ENCODE peak calls at places on chromosomes 4 and X, in seven cellular contexts. E is HCT116, W is transverse colon, K is breast epithelium, M is stomach, B is spleen, A is suprapubic skin. N is an unnamed sample.

GRCh38 chrX:6694977-6695376 is 160.1 kb upstream of the VCX3A start:
- DNase-seq in E (no peak), W (no peak), K (no peak), M (no peak), B (no peak), A (no peak), N (no peak)

GRCh38 chr4:125313497-125313896 is 1.3 kb upstream of the FAT4 start:
- DNase-seq in E (peak), W (no peak), K (no peak), M (no peak), B (no peak), A (no peak), N (no peak)

GRCh38 chr4:27357283-27357682 is 496.6 kb downstream of the STIM2 start:
- DNase-seq in E (no peak), W (no peak), K (no peak), M (no peak), B (no peak), A (no peak), N (no peak)

GRCh38 chr4:40196724-40197281 is at the start of gene RHOH:
- DNase-seq in E (no peak), W (peak), K (no peak), M (peak), B (peak), A (no peak), N (no peak)

GRCh38 chr4:150136036-150136435 is 57.8 kb downstream of the DCLK2 start:
- DNase-seq in E (no peak), W (no peak), K (no peak), M (no peak), B (no peak), A (no peak), N (no peak)

GRCh38 chr4:88659061-88659889 is 38.4 kb downstream of the NAP1L5 start:
- DNase-seq in E (peak), W (peak), K (no peak), M (peak), B (no peak), A (no peak), N (no peak)

GRCh38 chr4:87649980-87650379 is at the start of gene DMP1:
- DNase-seq in E (no peak), W (no peak), K (no peak), M (no peak), B (no peak), A (no peak), N (no peak)

GRCh38 chr4:102285831-102286230 is 59.5 kb downstream of the SLC39A8 start:
- DNase-seq in E (no peak), W (no peak), K (no peak), M (no peak), B (no peak), A (no peak), N (no peak)

GRCh38 chr4:156672924-156673323 is 298.7 kb downstream of the PDGFC start:
- DNase-seq in E (peak), W (no peak), K (no peak), M (no peak), B (no peak), A (no peak), N (no peak)

GRCh38 chrX:14872355-14872754 is 514 bp downstream of the FANCB start:
- DNase-seq in E (no peak), W (no peak), K (no peak), M (no peak), B (no peak), A (no peak), N (no peak)

GRCh38 chrX:71111141-71111843 is at the start of gene IL2RG:
- DNase-seq in E (no peak), W (peak), K (no peak), M (peak), B (peak), A (no peak), N (no peak)

GRCh38 chr4:37685211-37685725 is 908 bp downstream of the RELL1 start:
- DNase-seq in E (no peak), W (peak), K (no peak), M (no peak), B (no peak), A (no peak), N (peak)
- H3K27ac ChIP-seq in E (peak), W (peak), K (peak), M (peak), B (peak), A (peak), N (peak)

DNA sequence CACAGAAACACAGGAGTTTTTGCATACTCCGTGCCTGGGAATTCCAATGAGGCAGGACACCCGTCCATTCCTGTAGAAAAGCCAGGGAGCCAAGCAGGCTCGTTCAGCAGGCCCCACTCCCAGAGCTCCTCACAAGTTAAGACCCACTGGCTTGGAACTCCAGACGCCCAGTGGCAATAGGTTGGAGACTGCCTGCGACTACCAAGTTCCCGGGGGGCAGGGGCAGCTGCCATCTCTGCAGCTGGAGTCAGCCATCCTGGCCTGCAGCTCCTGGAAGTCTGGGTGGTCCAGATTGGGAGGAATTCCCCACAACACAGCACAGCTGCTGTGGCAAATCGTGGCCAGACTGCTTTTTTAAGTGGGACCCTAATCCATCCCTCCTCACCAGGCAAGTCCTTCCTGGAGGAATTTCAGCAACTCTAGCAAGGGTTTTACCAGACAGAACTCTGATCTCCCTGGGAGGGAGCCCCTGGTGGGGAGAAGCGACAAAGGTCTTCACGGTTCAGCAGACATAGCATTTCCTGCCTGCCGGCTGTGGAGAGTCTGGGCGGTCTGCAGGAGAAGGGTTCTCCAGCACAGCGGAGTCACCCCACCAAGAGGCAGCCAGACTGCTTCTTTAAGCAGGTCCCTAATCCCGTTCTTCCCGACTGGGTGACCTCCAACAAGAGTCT is 231.9 kb downstream of the STPG2 start:
- DNase-seq in E (no peak), W (no peak), K (no peak), M (no peak), B (peak), A (no peak), N (no peak)
- TF ChIP-seq POLR2AphosphoS5 in E (no peak), W (no peak), K (no peak), M (no peak), B (no peak), A (no peak), N (no peak)

DNA sequence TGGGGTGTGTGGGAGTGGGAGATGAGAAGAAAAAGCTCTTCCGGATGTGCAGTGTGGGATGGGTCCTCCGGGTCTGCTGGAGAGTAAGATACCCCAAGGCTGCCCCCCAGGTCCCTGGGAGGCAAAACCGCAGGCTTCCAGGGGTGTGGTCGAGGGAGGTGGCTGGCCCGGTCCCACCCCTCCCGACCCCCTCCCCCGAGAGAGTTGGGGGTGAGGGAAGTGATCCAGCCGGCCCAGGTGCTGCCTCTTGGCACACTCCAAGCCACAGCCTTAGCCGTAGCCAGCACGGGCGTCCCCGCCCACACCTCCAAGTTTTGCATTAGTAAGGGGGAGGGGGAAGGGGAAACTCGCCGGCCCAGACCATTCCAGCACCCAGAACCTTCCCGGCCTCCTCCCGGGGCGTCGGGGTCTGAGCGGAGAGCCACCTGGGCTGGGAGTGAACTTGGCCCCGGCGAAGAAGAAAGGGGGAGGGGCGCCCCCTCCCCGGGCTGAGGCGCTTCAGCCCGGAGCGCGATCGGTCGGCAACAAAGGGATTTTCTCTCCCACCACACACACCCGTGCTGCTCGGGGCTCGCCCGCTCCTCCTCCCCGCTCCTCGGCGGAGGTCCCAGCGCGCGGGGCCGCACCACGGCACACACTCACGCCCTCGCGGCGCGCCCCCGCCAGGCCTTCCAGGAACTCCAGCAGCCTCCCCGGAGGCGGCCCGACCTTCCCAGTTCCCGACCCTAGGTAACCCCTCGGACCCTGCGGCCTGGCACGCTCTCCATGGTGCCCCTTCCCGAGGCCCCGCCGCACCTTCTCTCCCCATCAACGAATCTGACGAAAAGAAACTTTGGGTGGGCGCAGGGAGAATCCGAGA is 14.4 kb downstream of the BCOR start:
- DNase-seq in E (no peak), W (no peak), K (no peak), M (peak), B (peak), A (no peak), N (no peak)
- H3K27ac ChIP-seq in E (no peak), W (peak), K (no peak), M (peak), B (no peak), A (no peak), N (peak)

DNA sequence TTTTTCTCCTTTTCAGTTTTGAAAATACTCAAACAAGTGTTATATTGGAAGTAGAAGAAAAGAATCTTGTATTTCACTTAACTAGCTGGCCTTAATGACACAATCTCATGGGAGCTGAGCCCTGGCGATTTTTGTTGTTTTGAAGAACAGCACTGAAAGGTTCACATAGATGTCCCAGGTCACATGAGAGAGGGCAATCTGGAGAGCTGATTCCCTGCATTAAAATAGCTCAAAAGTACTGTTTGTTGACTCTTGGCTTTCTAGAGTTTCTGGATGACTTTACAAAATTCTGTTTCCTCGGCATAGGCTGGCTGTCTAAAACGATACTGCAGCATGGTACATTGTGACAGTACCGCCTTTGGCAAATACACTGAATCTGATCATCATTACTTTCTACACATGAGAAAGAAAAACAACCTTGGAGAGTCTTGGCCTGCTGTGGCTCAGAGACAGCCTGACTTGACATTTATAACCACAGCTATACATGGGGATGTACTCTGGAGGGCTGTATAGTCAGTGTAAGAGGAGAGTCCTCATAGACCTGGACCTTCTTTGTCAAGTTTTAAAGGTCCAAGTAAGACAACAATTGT is 119.8 kb upstream of the PDLIM3 start:
- DNase-seq in E (no peak), W (no peak), K (no peak), M (no peak), B (no peak), A (no peak), N (no peak)
- TF ChIP-seq POLR2AphosphoS5 in E (no peak), W (no peak), K (no peak), M (no peak), B (no peak), A (no peak), N (peak)